ENCODE peak calls at places on chromosomes 16 and 17, in seven cellular contexts. J, E, R, H, B, M and V are unnamed samples. For H3K9me3 and H3K4me1, the result is how much of the 10 kb centered on the place peaks cover.

GRCh38 chr17:78498848-78499247 is 78.3 kb downstream of the DNAH17 start:
- DNase-seq in J (no peak), E (no peak), R (no peak), H (peak), B (no peak), M (no peak), V (no peak)

GRCh38 chr17:65694601-65695000 is 133.2 kb upstream of the AXIN2 start:
- DNase-seq in J (no peak), E (no peak), R (no peak), H (no peak), B (no peak), M (no peak), V (no peak)

GRCh38 chr17:63434951-63435571 is 11.0 kb downstream of the CYB561 start:
- DNase-seq in J (peak), E (peak), R (peak), H (peak), B (peak), M (peak), V (peak)

GRCh38 chr17:67855504-67856324 is 30.4 kb downstream of the BPTF start:
- DNase-seq in J (no peak), E (no peak), R (no peak), H (no peak), B (no peak), M (no peak), V (no peak)

GRCh38 chr16:3022208-3022696 is 1.5 kb downstream of the HCFC1R1 start:
- DNase-seq in J (peak), E (peak), R (peak), H (peak), B (peak), M (peak), V (peak)

GRCh38 chr17:2084766-2085647 is 30.1 kb downstream of the HIC1 start:
- DNase-seq in J (peak), E (no peak), R (peak), H (no peak), B (peak), M (peak), V (no peak)

GRCh38 chr16:58306327-58306726 is 11.5 kb upstream of the PRSS54 start:
- DNase-seq in J (no peak), E (no peak), R (peak), H (peak), B (peak), M (peak), V (no peak)

GRCh38 chr16:51148674-51149228 is 2.3 kb downstream of the SALL1 start:
- DNase-seq in J (no peak), E (no peak), R (peak), H (no peak), B (no peak), M (no peak), V (no peak)

GRCh38 chr16:30010817-30011504 is at the start of gene DOC2A:
- DNase-seq in J (no peak), E (no peak), R (no peak), H (peak), B (no peak), M (no peak), V (no peak)

GRCh38 chr16:28057949-28058348 is 5.6 kb downstream of the GSG1L start:
- DNase-seq in J (no peak), E (no peak), R (no peak), H (no peak), B (no peak), M (no peak), V (no peak)

GRCh38 chr17:68705331-68706166 is 104.4 kb upstream of the FAM20A start:
- DNase-seq in J (no peak), E (no peak), R (peak), H (no peak), B (no peak), M (no peak), V (no peak)

GRCh38 chr17:14923981-14924380 is 341.1 kb downstream of the PMP22 start:
- DNase-seq in J (no peak), E (no peak), R (peak), H (no peak), B (no peak), M (no peak), V (no peak)

GRCh38 chr17:73952136-73952497 is 251.4 kb upstream of the RPL38 start:
- DNase-seq in J (no peak), E (no peak), R (no peak), H (no peak), B (no peak), M (no peak), V (no peak)

GRCh38 chr16:82750078-82750477 is 123.3 kb downstream of the CDH13 start:
- DNase-seq in J (no peak), E (no peak), R (no peak), H (no peak), B (no peak), M (no peak), V (no peak)

GRCh38 chr16:66605177-66605999 is 884 bp downstream of the CMTM3 start:
- DNase-seq in J (peak), E (no peak), R (peak), H (peak), B (peak), M (no peak), V (no peak)

DNA sequence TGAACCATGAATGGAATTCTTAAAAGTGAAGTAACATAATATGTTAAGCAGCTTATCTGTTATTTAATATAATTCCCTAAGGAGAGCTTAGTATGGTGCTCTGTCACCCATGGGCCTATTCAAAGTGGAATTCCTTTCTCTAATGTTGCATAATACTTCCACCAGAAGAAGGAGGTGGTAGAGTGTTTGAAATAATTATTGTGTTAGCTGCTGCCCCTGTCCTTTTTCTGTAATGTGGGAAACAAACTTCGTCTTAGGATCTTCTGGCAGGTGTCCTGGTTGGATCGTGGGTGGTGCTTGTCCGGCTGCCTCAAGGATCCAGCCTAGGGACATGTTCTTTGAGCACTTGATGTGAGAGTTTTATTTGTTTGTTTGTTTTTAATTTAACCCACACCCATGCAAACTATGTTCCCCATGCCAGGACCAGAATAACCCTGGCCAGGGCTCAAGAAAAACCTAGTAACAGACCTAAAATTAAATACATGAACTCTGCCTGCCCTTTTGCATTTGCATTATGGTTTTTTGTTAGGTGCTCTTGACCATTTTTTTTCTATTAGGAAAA is 46.1 kb downstream of the ZNRF1 start:
- DNase-seq in J (peak), E (no peak), R (peak), H (no peak), B (peak), M (no peak), V (no peak)
- H3K9me3 ChIP-seq in J (under half), E (under half), R (under half), H (under half), B (under half), M (under half), V (under half)

GRCh38 chr17:76104896-76105231 is 1.3 kb upstream of the EXOC7 start:
- DNase-seq in J (no peak), E (no peak), R (no peak), H (peak), B (no peak), M (no peak), V (no peak)

GRCh38 chr17:76102944-76103273 is 678 bp downstream of the EXOC7 start:
- DNase-seq in J (no peak), E (no peak), R (no peak), H (no peak), B (no peak), M (no peak), V (no peak)

GRCh38 chr17:76104140-76104895 is 731 bp upstream of the EXOC7 start:
- DNase-seq in J (no peak), E (no peak), R (no peak), H (peak), B (no peak), M (no peak), V (no peak)

GRCh38 chr17:76107507-76107906 is 3.9 kb upstream of the EXOC7 start:
- DNase-seq in J (no peak), E (no peak), R (no peak), H (no peak), B (peak), M (no peak), V (no peak)

GRCh38 chr17:76103274-76104139 is at the start of gene EXOC7:
- DNase-seq in J (peak), E (peak), R (peak), H (peak), B (peak), M (peak), V (peak)
- TF ChIP-seq CTCF in J (no peak), E (no peak), R (no peak), H (peak), B (no peak), M (no peak), V (peak)

GRCh38 chr17:20173091-20173490 is 163.9 kb downstream of the SPECC1 start:
- DNase-seq in J (no peak), E (no peak), R (peak), H (no peak), B (no peak), M (no peak), V (no peak)
- H3K4me1 ChIP-seq in J (under half), E (under half), R (under half), H (under half), B (under half), M (under half), V (under half)

GRCh38 chr16:59651662-59652061 is 917.5 kb upstream of the GOT2 start:
- DNase-seq in J (no peak), E (no peak), R (no peak), H (no peak), B (no peak), M (no peak), V (no peak)
- H3K9me3 ChIP-seq in J (under half), E (under half), R (under half), H (under half), B (under half), M (under half), V (under half)

DNA sequence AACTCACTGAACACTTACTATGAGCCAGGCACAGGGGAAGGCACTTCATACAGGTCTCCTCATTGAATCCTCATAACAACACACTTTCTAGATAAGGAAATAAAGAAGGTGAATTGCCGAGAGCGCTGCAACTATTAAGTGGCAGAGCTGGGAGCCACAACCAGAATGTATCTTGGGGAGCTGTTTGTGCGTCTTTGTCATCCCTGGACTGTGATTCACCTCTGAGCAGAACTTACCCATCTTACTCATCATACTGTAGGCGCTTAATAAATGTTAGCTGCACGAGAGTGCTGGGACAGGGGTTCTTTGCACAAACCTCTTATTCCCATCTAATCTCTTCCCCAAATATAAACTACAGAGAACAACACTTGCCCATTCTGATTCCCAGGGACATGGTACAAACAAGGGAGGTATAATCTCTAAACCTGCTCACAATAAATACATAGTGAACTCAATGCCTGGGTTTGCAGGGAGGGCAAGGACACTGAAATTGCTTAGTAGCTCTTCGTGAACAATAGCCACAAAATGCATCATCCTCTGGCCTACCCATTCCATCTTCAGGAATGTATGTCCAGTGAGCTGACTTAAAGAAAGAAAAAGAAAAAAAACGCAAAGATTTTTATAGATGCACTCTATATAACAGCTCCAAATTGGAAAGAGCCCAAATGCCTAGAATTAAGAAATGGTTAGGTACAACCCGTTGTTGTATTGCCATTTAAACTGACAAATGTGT is 43.0 kb downstream of the MYO18A start:
- DNase-seq in J (no peak), E (no peak), R (peak), H (no peak), B (no peak), M (no peak), V (no peak)
- TF ChIP-seq CTCF in J (no peak), E (no peak), R (no peak), H (no peak), B (no peak), M (no peak), V (no peak)

DNA sequence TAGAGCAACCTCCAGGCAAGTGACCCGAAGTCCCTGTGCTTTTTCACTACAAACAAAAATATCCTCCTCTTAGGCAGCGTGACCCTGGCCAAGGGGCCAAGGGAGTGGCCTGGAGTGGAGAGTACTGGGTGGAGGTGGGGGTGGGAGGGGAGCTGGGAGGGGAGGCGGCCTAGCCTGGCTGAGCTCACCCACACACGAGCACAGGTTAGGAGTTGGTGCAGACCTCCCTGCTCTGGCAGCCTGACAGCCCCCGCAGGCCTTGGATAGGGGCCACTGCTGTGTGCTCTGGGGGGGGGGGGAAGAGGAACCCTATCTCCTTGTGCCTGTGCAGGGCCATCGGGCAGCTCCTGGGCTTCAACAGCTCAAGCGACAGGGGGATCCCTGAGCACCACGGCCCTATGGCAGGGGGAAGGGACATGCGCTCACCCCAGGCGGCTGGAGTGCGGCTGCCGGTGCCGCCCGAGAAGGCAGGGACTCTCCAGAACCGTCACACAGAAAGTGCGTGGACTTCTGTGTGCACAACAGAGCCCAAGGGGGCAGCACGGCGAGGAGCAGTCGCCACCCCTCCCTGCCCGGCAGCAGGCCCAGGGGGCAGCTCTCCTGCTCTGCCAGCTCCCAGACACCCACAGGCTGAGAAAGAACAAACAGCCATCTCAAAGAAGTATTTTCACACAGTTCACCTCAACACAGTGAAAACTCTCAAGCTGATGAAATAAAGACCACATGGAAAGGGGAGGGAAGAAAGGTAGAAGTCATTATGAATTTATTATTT is 13.3 kb downstream of the SLC16A3 start:
- DNase-seq in J (no peak), E (peak), R (peak), H (no peak), B (no peak), M (peak), V (no peak)
- H3K4me1 ChIP-seq in J (under half), E (under half), R (under half), H (under half), B (half or more), M (half or more), V (half or more)

GRCh38 chr17:64506576-64507417 is at the start of gene CEP95:
- DNase-seq in J (peak), E (peak), R (peak), H (no peak), B (no peak), M (peak), V (peak)
- H3K9me3 ChIP-seq in J (under half), E (under half), R (under half), H (under half), B (under half), M (under half), V (under half)

GRCh38 chr16:10752843-10753523 is 9.3 kb downstream of the NUBP1 start:
- DNase-seq in J (peak), E (no peak), R (no peak), H (no peak), B (no peak), M (peak), V (peak)

GRCh38 chr16:10749680-10750035 is 6.0 kb downstream of the NUBP1 start:
- DNase-seq in J (no peak), E (no peak), R (peak), H (no peak), B (no peak), M (no peak), V (no peak)

GRCh38 chr16:10753670-10754069 is 10.0 kb downstream of the NUBP1 start:
- DNase-seq in J (no peak), E (no peak), R (no peak), H (no peak), B (no peak), M (no peak), V (no peak)

GRCh38 chr16:10750793-10751192 is 7.2 kb downstream of the NUBP1 start:
- DNase-seq in J (no peak), E (no peak), R (no peak), H (no peak), B (no peak), M (no peak), V (no peak)

GRCh38 chr16:10751291-10751697 is 7.7 kb downstream of the NUBP1 start:
- DNase-seq in J (no peak), E (no peak), R (no peak), H (no peak), B (no peak), M (no peak), V (no peak)
- TF ChIP-seq CTCF in J (no peak), E (no peak), R (no peak), H (peak), B (no peak), M (no peak), V (no peak)